ENCODE peak calls at places on chromosome 16, in five cellular contexts. L is HFF-Myc, M is progenitor cell of endocrine pancreas, Q is choroid plexus epithelial cell, R is lung. N is an unnamed sample.

GRCh38 chr16:15775209-15775608 is 81.6 kb downstream of the MYH11 start:
- DNase-seq in R (no peak), L (no peak), M (no peak), Q (peak), N (no peak)

GRCh38 chr16:84569382-84569987 is 48.4 kb downstream of the COTL1 start:
- DNase-seq in M (no peak), Q (no peak), R (peak), L (no peak), N (peak)

GRCh38 chr16:54649846-54650245 is 280.8 kb upstream of the IRX5 start:
- DNase-seq in L (no peak), M (no peak), Q (no peak), R (no peak), N (no peak)

GRCh38 chr16:51084074-51084928 is 66.8 kb downstream of the SALL1 start:
- DNase-seq in R (no peak), Q (peak), L (no peak), M (no peak), N (no peak)

GRCh38 chr16:88769617-88770458 is 15.2 kb downstream of the PIEZO1 start:
- DNase-seq in Q (peak), R (peak), M (no peak), L (no peak), N (peak)

GRCh38 chr16:65572156-65572555 is 450.3 kb upstream of the CDH11 start:
- DNase-seq in R (no peak), L (peak), Q (peak), M (no peak), N (no peak)

GRCh38 chr16:68128577-68129305 is 43.6 kb downstream of the NFATC3 start:
- DNase-seq in Q (peak), R (peak), M (no peak), L (no peak), N (no peak)

GRCh38 chr16:8391219-8391757 is 199.0 kb downstream of the TMEM114 start:
- DNase-seq in M (no peak), Q (no peak), R (no peak), L (no peak), N (no peak)

GRCh38 chr16:84548971-84549844 is 44.7 kb upstream of the MEAK7 start:
- DNase-seq in M (no peak), R (no peak), L (no peak), Q (no peak), N (no peak)

GRCh38 chr16:76059186-76059585 is 218.0 kb upstream of the CNTNAP4 start:
- DNase-seq in R (no peak), L (no peak), M (no peak), Q (no peak), N (no peak)

GRCh38 chr16:49599281-49599680 is 225.7 kb downstream of the C16orf78 start:
- DNase-seq in L (no peak), Q (no peak), M (no peak), R (no peak), N (no peak)

GRCh38 chr16:24915019-24915418 is 69.3 kb downstream of the SLC5A11 start:
- DNase-seq in L (no peak), Q (no peak), R (no peak), M (no peak), N (no peak)

GRCh38 chr16:495127-495748 is 32.3 kb upstream of the CAPN15 start:
- DNase-seq in L (no peak), R (no peak), M (no peak), Q (peak), N (no peak)

GRCh38 chr16:84014570-84015327 is 27.8 kb downstream of the SLC38A8 start:
- DNase-seq in R (no peak), M (no peak), Q (no peak), L (no peak), N (no peak)

GRCh38 chr16:88901718-88902337 is 35.4 kb upstream of the PABPN1L start:
- DNase-seq in L (no peak), M (no peak), R (no peak), Q (no peak), N (no peak)

GRCh38 chr16:49542391-49542891 is 168.8 kb downstream of the C16orf78 start:
- DNase-seq in M (no peak), L (no peak), Q (peak), R (no peak), N (no peak)

GRCh38 chr16:49493836-49494235 is 120.2 kb downstream of the C16orf78 start:
- DNase-seq in R (no peak), L (no peak), M (no peak), Q (no peak), N (no peak)

GRCh38 chr16:87552772-87553171 is 49.5 kb upstream of the JPH3 start:
- DNase-seq in R (no peak), Q (peak), M (no peak), L (no peak), N (no peak)

GRCh38 chr16:11194913-11195312 is 61.1 kb downstream of the SOCS1 start:
- DNase-seq in R (no peak), L (no peak), M (no peak), Q (no peak), N (no peak)

GRCh38 chr16:85104147-85104546 is 8.1 kb downstream of the CIBAR2 start:
- DNase-seq in R (no peak), M (no peak), L (no peak), Q (no peak), N (no peak)

GRCh38 chr16:82439678-82440293 is 187.0 kb upstream of the CDH13 start:
- DNase-seq in M (no peak), L (no peak), R (peak), Q (peak), N (no peak)

GRCh38 chr16:2028146-2028545 is 1.4 kb downstream of the NHERF2 start:
- DNase-seq in Q (no peak), M (no peak), R (no peak), L (no peak), N (no peak)

GRCh38 chr16:3058173-3059030 is 7.0 kb upstream of the IL32 start:
- DNase-seq in L (no peak), Q (peak), M (peak), R (no peak), N (peak)

GRCh38 chr16:89269805-89270665 is 52.5 kb downstream of the ZNF778 start:
- DNase-seq in L (no peak), R (no peak), M (no peak), Q (no peak), N (no peak)

GRCh38 chr16:15798671-15799070 is 58.2 kb downstream of the MYH11 start:
- DNase-seq in M (no peak), Q (no peak), R (no peak), L (no peak), N (peak)

GRCh38 chr16:68078726-68079615 is 6.2 kb upstream of the NFATC3 start:
- DNase-seq in L (no peak), M (no peak), Q (no peak), R (no peak), N (no peak)

GRCh38 chr16:23836404-23837291 is 865 bp downstream of the PRKCB start:
- DNase-seq in R (peak), L (no peak), M (no peak), Q (no peak), N (no peak)

GRCh38 chr16:84042879-84043485 is 387 bp upstream of the SLC38A8 start:
- DNase-seq in L (no peak), Q (no peak), R (no peak), M (no peak), N (no peak)

GRCh38 chr16:83838151-83838550 is 30.4 kb downstream of the HSBP1 start:
- DNase-seq in M (no peak), R (no peak), L (no peak), Q (no peak), N (no peak)

GRCh38 chr16:57628008-57628781 is at the start of gene ADGRG1:
- DNase-seq in L (peak), R (peak), Q (peak), M (no peak), N (no peak)

GRCh38 chr16:11112723-11113348 is 143.2 kb downstream of the SOCS1 start:
- DNase-seq in M (no peak), Q (no peak), R (no peak), L (no peak), N (no peak)

GRCh38 chr16:12801511-12802042 is 2.1 kb downstream of the CPPED1 start:
- DNase-seq in R (peak), L (no peak), Q (peak), M (no peak), N (peak)

GRCh38 chr16:8848231-8848938 is 20.4 kb downstream of the CARHSP1 start:
- DNase-seq in R (no peak), Q (peak), M (no peak), L (no peak), N (no peak)

GRCh38 chr16:5604770-5605169 is 507.2 kb upstream of the EEF2KMT start:
- DNase-seq in R (no peak), L (no peak), Q (no peak), M (no peak), N (no peak)

GRCh38 chr16:31502981-31503380 is 5.2 kb downstream of the RUSF1 start:
- DNase-seq in M (no peak), R (peak), L (no peak), Q (peak), N (no peak)

GRCh38 chr16:81650982-81651562 is 128.0 kb upstream of the PLCG2 start:
- DNase-seq in Q (peak), L (no peak), R (peak), M (no peak), N (peak)

GRCh38 chr16:50025544-50025931 is 513 bp downstream of the CNEP1R1 start:
- DNase-seq in M (no peak), R (no peak), L (no peak), Q (peak), N (peak)

GRCh38 chr16:14303654-14304394 is 232.7 kb downstream of the MRTFB start:
- DNase-seq in L (no peak), M (no peak), R (no peak), Q (no peak), N (no peak)

N was measured in left colon.